ENCODE peak calls at places on chromosomes 7 and 10, in seven cellular contexts. D is anterior cingulate cortex; S is NCI-H748 treated with DMSO at 0.1 percent for 48 hours; V is WERI-Rb-1; E is GM12865; Z is activated CD4-positive, alpha-beta T cell treated with anti-CD3 and anti-CD28 coated beads, Interleukin-2, amount 50 U/mL, for 1 hour; K is heart left ventricle. C is an unnamed sample.

GRCh38 chr7:39271386-39271785 is 293.7 kb downstream of the POU6F2 start:
- DNase-seq in D (peak), S (peak), V (peak), E (no peak), Z (no peak), K (peak), C (no peak)

GRCh38 chr7:135757719-135758411 is 9.3 kb upstream of the FAM180A start:
- DNase-seq in D (no peak), S (no peak), V (no peak), E (no peak), Z (no peak), K (peak), C (no peak)

GRCh38 chr7:25583655-25584054 is 355.4 kb upstream of the NPVF start:
- DNase-seq in D (no peak), S (no peak), V (no peak), E (no peak), Z (no peak), K (no peak), C (no peak)

GRCh38 chr7:74371381-74372059 is 82.2 kb upstream of the GTF2IRD1 start:
- DNase-seq in D (peak), S (peak), V (peak), E (peak), Z (no peak), K (no peak), C (no peak)

GRCh38 chr7:26153823-26154783 is 2.1 kb downstream of the NFE2L3 start:
- DNase-seq in D (no peak), S (no peak), V (no peak), E (no peak), Z (peak), K (peak), C (no peak)

GRCh38 chr7:108561047-108561619 is 8.4 kb downstream of the THAP5 start:
- DNase-seq in D (no peak), S (no peak), V (no peak), E (no peak), Z (no peak), K (no peak), C (no peak)

GRCh38 chr7:123191132-123191531 is 8.6 kb downstream of the SLC13A1 start:
- DNase-seq in D (no peak), S (peak), V (no peak), E (peak), Z (no peak), K (no peak), C (no peak)

GRCh38 chr10:84293574-84294016 is 34.8 kb upstream of the CCSER2 start:
- DNase-seq in D (no peak), S (no peak), V (peak), E (no peak), Z (no peak), K (no peak), C (no peak)

GRCh38 chr7:132430041-132430440 is 146.2 kb downstream of the PLXNA4 start:
- DNase-seq in D (no peak), S (no peak), V (no peak), E (no peak), Z (no peak), K (no peak), C (no peak)

GRCh38 chr10:6136215-6137201 is 47.7 kb downstream of the RBM17 start:
- DNase-seq in D (no peak), S (no peak), V (no peak), E (peak), Z (no peak), K (no peak), C (peak)

GRCh38 chr7:44387427-44387826 is 62.0 kb upstream of the CAMK2B start:
- DNase-seq in D (no peak), S (no peak), V (no peak), E (no peak), Z (no peak), K (no peak), C (no peak)

GRCh38 chr10:33139191-33139646 is 181.2 kb upstream of the ITGB1 start:
- DNase-seq in D (no peak), S (no peak), V (no peak), E (peak), Z (peak), K (no peak), C (no peak)

GRCh38 chr7:36280840-36281812 is 108.5 kb upstream of the ANLN start:
- DNase-seq in D (peak), S (no peak), V (no peak), E (peak), Z (no peak), K (peak), C (peak)

GRCh38 chr7:107262857-107263256 is 94.1 kb downstream of the HBP1 start:
- DNase-seq in D (no peak), S (no peak), V (no peak), E (no peak), Z (no peak), K (no peak), C (no peak)

GRCh38 chr7:122307228-122307619 is 2.7 kb upstream of the FEZF1 start:
- DNase-seq in D (no peak), S (no peak), V (peak), E (no peak), Z (no peak), K (no peak), C (no peak)

GRCh38 chr10:127979566-127979965 is 72.7 kb downstream of the PTPRE start:
- DNase-seq in D (no peak), S (no peak), V (no peak), E (no peak), Z (no peak), K (no peak), C (no peak)

GRCh38 chr10:98425511-98426352 is 10.8 kb upstream of the PYROXD2 start:
- DNase-seq in D (no peak), S (no peak), V (peak), E (peak), Z (peak), K (peak), C (no peak)

GRCh38 chr10:59175538-59176240 is 754 bp upstream of the PHYHIPL start:
- DNase-seq in D (peak), S (peak), V (peak), E (peak), Z (no peak), K (no peak), C (no peak)

GRCh38 chr7:16916111-16916639 is 34.4 kb upstream of the AGR3 start:
- DNase-seq in D (no peak), S (no peak), V (no peak), E (no peak), Z (no peak), K (no peak), C (peak)

GRCh38 chr7:75931676-75932075 is 16.7 kb downstream of the POR start:
- DNase-seq in D (no peak), S (peak), V (peak), E (no peak), Z (no peak), K (no peak), C (no peak)

GRCh38 chr10:78327778-78328591 is 294.3 kb downstream of the RPS24 start:
- DNase-seq in D (no peak), S (no peak), V (no peak), E (no peak), Z (no peak), K (no peak), C (no peak)

GRCh38 chr10:120387326-120387725 is 69.7 kb upstream of the PLPP4 start:
- DNase-seq in D (no peak), S (no peak), V (no peak), E (no peak), Z (no peak), K (no peak), C (no peak)

GRCh38 chr7:39016609-39017008 is 38.9 kb downstream of the POU6F2 start:
- DNase-seq in D (no peak), S (no peak), V (no peak), E (no peak), Z (no peak), K (no peak), C (no peak)

GRCh38 chr7:80324032-80324431 is 187.8 kb downstream of the GNAT3 start:
- DNase-seq in D (no peak), S (no peak), V (no peak), E (no peak), Z (no peak), K (no peak), C (no peak)

GRCh38 chr7:42479452-42480303 is 242.7 kb upstream of the GLI3 start:
- DNase-seq in D (no peak), S (no peak), V (no peak), E (no peak), Z (no peak), K (no peak), C (no peak)

GRCh38 chr10:59700709-59701108 is 8.9 kb downstream of the SLC16A9 start:
- DNase-seq in D (no peak), S (no peak), V (peak), E (no peak), Z (no peak), K (no peak), C (no peak)